ENCODE peak calls at places on chromosomes 1 and 21, in ten cellular contexts. One of them, this sample, is unnamed.

GRCh38 chr1:53122194-53122846 is 20.1 kb downstream of the SLC1A7 start:
- DNase-seq in amniotic epithelial cell: peak
- DNase-seq in tibial artery: no peak
- DNase-seq in renal cortical epithelial cell: peak
- DNase-seq in AG08395: peak
- DNase-seq in foreskin fibroblast: peak
- DNase-seq in activated CD8-positive, alpha-beta memory T cell treated with anti-CD3 and anti-CD28 coated beads for 24 hours: no peak
- DNase-seq in activated CD4-positive, alpha-beta T cell treated with anti-CD3 and anti-CD28 coated beads for 48 hours: no peak
- DNase-seq in NCI-H1694 treated with DMSO at 0.1 percent for 48 hours: peak
- DNase-seq in activated naive CD4-positive, alpha-beta T cell: no peak
- DNase-seq in this sample: no peak

GRCh38 chr1:152924191-152924590 is 15.8 kb downstream of the IVL start:
- DNase-seq in amniotic epithelial cell: no peak
- DNase-seq in tibial artery: no peak
- DNase-seq in renal cortical epithelial cell: no peak
- DNase-seq in AG08395: no peak
- DNase-seq in foreskin fibroblast: no peak
- DNase-seq in activated CD8-positive, alpha-beta memory T cell treated with anti-CD3 and anti-CD28 coated beads for 24 hours: no peak
- DNase-seq in activated CD4-positive, alpha-beta T cell treated with anti-CD3 and anti-CD28 coated beads for 48 hours: no peak
- DNase-seq in NCI-H1694 treated with DMSO at 0.1 percent for 48 hours: no peak
- DNase-seq in activated naive CD4-positive, alpha-beta T cell: no peak
- DNase-seq in this sample: no peak

GRCh38 chr1:117698398-117699160 is 92.7 kb downstream of the TENT5C start:
- DNase-seq in amniotic epithelial cell: peak
- DNase-seq in tibial artery: no peak
- DNase-seq in renal cortical epithelial cell: no peak
- DNase-seq in AG08395: no peak
- DNase-seq in foreskin fibroblast: no peak
- DNase-seq in activated CD8-positive, alpha-beta memory T cell treated with anti-CD3 and anti-CD28 coated beads for 24 hours: no peak
- DNase-seq in activated CD4-positive, alpha-beta T cell treated with anti-CD3 and anti-CD28 coated beads for 48 hours: no peak
- DNase-seq in NCI-H1694 treated with DMSO at 0.1 percent for 48 hours: no peak
- DNase-seq in activated naive CD4-positive, alpha-beta T cell: no peak
- DNase-seq in this sample: no peak

GRCh38 chr1:228837817-228838716 is 102.8 kb downstream of the RHOU start:
- DNase-seq in amniotic epithelial cell: peak
- DNase-seq in tibial artery: peak
- DNase-seq in renal cortical epithelial cell: peak
- DNase-seq in AG08395: peak
- DNase-seq in foreskin fibroblast: peak
- DNase-seq in activated CD8-positive, alpha-beta memory T cell treated with anti-CD3 and anti-CD28 coated beads for 24 hours: no peak
- DNase-seq in activated CD4-positive, alpha-beta T cell treated with anti-CD3 and anti-CD28 coated beads for 48 hours: no peak
- DNase-seq in NCI-H1694 treated with DMSO at 0.1 percent for 48 hours: no peak
- DNase-seq in activated naive CD4-positive, alpha-beta T cell: no peak
- DNase-seq in this sample: peak

GRCh38 chr1:113146242-113147072 is 73.5 kb downstream of the LRIG2 start:
- DNase-seq in amniotic epithelial cell: peak
- DNase-seq in tibial artery: no peak
- DNase-seq in renal cortical epithelial cell: no peak
- DNase-seq in AG08395: no peak
- DNase-seq in foreskin fibroblast: no peak
- DNase-seq in activated CD8-positive, alpha-beta memory T cell treated with anti-CD3 and anti-CD28 coated beads for 24 hours: no peak
- DNase-seq in activated CD4-positive, alpha-beta T cell treated with anti-CD3 and anti-CD28 coated beads for 48 hours: peak
- DNase-seq in NCI-H1694 treated with DMSO at 0.1 percent for 48 hours: no peak
- DNase-seq in activated naive CD4-positive, alpha-beta T cell: no peak
- DNase-seq in this sample: no peak

GRCh38 chr1:158067651-158068050 is 74.2 kb downstream of the KIRREL1 start:
- DNase-seq in amniotic epithelial cell: peak
- DNase-seq in tibial artery: no peak
- DNase-seq in renal cortical epithelial cell: peak
- DNase-seq in AG08395: peak
- DNase-seq in foreskin fibroblast: peak
- DNase-seq in activated CD8-positive, alpha-beta memory T cell treated with anti-CD3 and anti-CD28 coated beads for 24 hours: no peak
- DNase-seq in activated CD4-positive, alpha-beta T cell treated with anti-CD3 and anti-CD28 coated beads for 48 hours: no peak
- DNase-seq in NCI-H1694 treated with DMSO at 0.1 percent for 48 hours: no peak
- DNase-seq in activated naive CD4-positive, alpha-beta T cell: no peak
- DNase-seq in this sample: no peak

GRCh38 chr1:110035236-110035752 is 870 bp downstream of the STRIP1 start:
- DNase-seq in amniotic epithelial cell: no peak
- DNase-seq in tibial artery: no peak
- DNase-seq in renal cortical epithelial cell: peak
- DNase-seq in AG08395: peak
- DNase-seq in foreskin fibroblast: no peak
- DNase-seq in activated CD8-positive, alpha-beta memory T cell treated with anti-CD3 and anti-CD28 coated beads for 24 hours: no peak
- DNase-seq in activated CD4-positive, alpha-beta T cell treated with anti-CD3 and anti-CD28 coated beads for 48 hours: no peak
- DNase-seq in NCI-H1694 treated with DMSO at 0.1 percent for 48 hours: no peak
- DNase-seq in activated naive CD4-positive, alpha-beta T cell: no peak
- DNase-seq in this sample: no peak

GRCh38 chr1:176691251-176692228 is 228.6 kb downstream of the PAPPA2 start:
- DNase-seq in amniotic epithelial cell: peak
- DNase-seq in tibial artery: no peak
- DNase-seq in renal cortical epithelial cell: peak
- DNase-seq in AG08395: peak
- DNase-seq in foreskin fibroblast: peak
- DNase-seq in activated CD8-positive, alpha-beta memory T cell treated with anti-CD3 and anti-CD28 coated beads for 24 hours: no peak
- DNase-seq in activated CD4-positive, alpha-beta T cell treated with anti-CD3 and anti-CD28 coated beads for 48 hours: peak
- DNase-seq in NCI-H1694 treated with DMSO at 0.1 percent for 48 hours: peak
- DNase-seq in activated naive CD4-positive, alpha-beta T cell: no peak
- DNase-seq in this sample: peak

GRCh38 chr1:67752306-67752705 is 67.3 kb downstream of the GADD45A start:
- DNase-seq in amniotic epithelial cell: peak
- DNase-seq in tibial artery: no peak
- DNase-seq in renal cortical epithelial cell: peak
- DNase-seq in AG08395: no peak
- DNase-seq in foreskin fibroblast: no peak
- DNase-seq in activated CD8-positive, alpha-beta memory T cell treated with anti-CD3 and anti-CD28 coated beads for 24 hours: no peak
- DNase-seq in activated CD4-positive, alpha-beta T cell treated with anti-CD3 and anti-CD28 coated beads for 48 hours: no peak
- DNase-seq in NCI-H1694 treated with DMSO at 0.1 percent for 48 hours: no peak
- DNase-seq in activated naive CD4-positive, alpha-beta T cell: no peak
- DNase-seq in this sample: no peak

GRCh38 chr1:15786581-15786980 is 20.9 kb downstream of the UQCRHL start:
- DNase-seq in amniotic epithelial cell: no peak
- DNase-seq in tibial artery: peak
- DNase-seq in renal cortical epithelial cell: no peak
- DNase-seq in AG08395: peak
- DNase-seq in foreskin fibroblast: no peak
- DNase-seq in activated CD8-positive, alpha-beta memory T cell treated with anti-CD3 and anti-CD28 coated beads for 24 hours: no peak
- DNase-seq in activated CD4-positive, alpha-beta T cell treated with anti-CD3 and anti-CD28 coated beads for 48 hours: no peak
- DNase-seq in NCI-H1694 treated with DMSO at 0.1 percent for 48 hours: no peak
- DNase-seq in activated naive CD4-positive, alpha-beta T cell: no peak
- DNase-seq in this sample: no peak

GRCh38 chr1:213905315-213905714 is 82.5 kb upstream of the PROX1 start:
- DNase-seq in amniotic epithelial cell: no peak
- DNase-seq in tibial artery: no peak
- DNase-seq in renal cortical epithelial cell: no peak
- DNase-seq in AG08395: no peak
- DNase-seq in foreskin fibroblast: no peak
- DNase-seq in activated CD8-positive, alpha-beta memory T cell treated with anti-CD3 and anti-CD28 coated beads for 24 hours: no peak
- DNase-seq in activated CD4-positive, alpha-beta T cell treated with anti-CD3 and anti-CD28 coated beads for 48 hours: no peak
- DNase-seq in NCI-H1694 treated with DMSO at 0.1 percent for 48 hours: peak
- DNase-seq in activated naive CD4-positive, alpha-beta T cell: no peak
- DNase-seq in this sample: no peak

GRCh38 chr21:39597595-39598185 is 15.1 kb upstream of the B3GALT5 start:
- DNase-seq in amniotic epithelial cell: no peak
- DNase-seq in tibial artery: no peak
- DNase-seq in renal cortical epithelial cell: no peak
- DNase-seq in AG08395: no peak
- DNase-seq in foreskin fibroblast: no peak
- DNase-seq in activated CD8-positive, alpha-beta memory T cell treated with anti-CD3 and anti-CD28 coated beads for 24 hours: no peak
- DNase-seq in activated CD4-positive, alpha-beta T cell treated with anti-CD3 and anti-CD28 coated beads for 48 hours: no peak
- DNase-seq in NCI-H1694 treated with DMSO at 0.1 percent for 48 hours: no peak
- DNase-seq in activated naive CD4-positive, alpha-beta T cell: no peak
- DNase-seq in this sample: no peak

GRCh38 chr21:44392916-44393315 is 39.5 kb downstream of the TRPM2 start:
- DNase-seq in amniotic epithelial cell: no peak
- DNase-seq in tibial artery: no peak
- DNase-seq in renal cortical epithelial cell: no peak
- DNase-seq in AG08395: no peak
- DNase-seq in foreskin fibroblast: no peak
- DNase-seq in activated CD8-positive, alpha-beta memory T cell treated with anti-CD3 and anti-CD28 coated beads for 24 hours: no peak
- DNase-seq in activated CD4-positive, alpha-beta T cell treated with anti-CD3 and anti-CD28 coated beads for 48 hours: no peak
- DNase-seq in NCI-H1694 treated with DMSO at 0.1 percent for 48 hours: no peak
- DNase-seq in activated naive CD4-positive, alpha-beta T cell: no peak
- DNase-seq in this sample: no peak

GRCh38 chr21:37045139-37045538 is 27.7 kb downstream of the PIGP start:
- DNase-seq in amniotic epithelial cell: no peak
- DNase-seq in tibial artery: no peak
- DNase-seq in renal cortical epithelial cell: no peak
- DNase-seq in AG08395: no peak
- DNase-seq in foreskin fibroblast: no peak
- DNase-seq in activated CD8-positive, alpha-beta memory T cell treated with anti-CD3 and anti-CD28 coated beads for 24 hours: no peak
- DNase-seq in activated CD4-positive, alpha-beta T cell treated with anti-CD3 and anti-CD28 coated beads for 48 hours: no peak
- DNase-seq in NCI-H1694 treated with DMSO at 0.1 percent for 48 hours: no peak
- DNase-seq in activated naive CD4-positive, alpha-beta T cell: no peak
- DNase-seq in this sample: no peak

GRCh38 chr1:236523704-236524141 is at the start of gene LGALS8:
- DNase-seq in amniotic epithelial cell: peak
- DNase-seq in tibial artery: peak
- DNase-seq in renal cortical epithelial cell: peak
- DNase-seq in AG08395: peak
- DNase-seq in foreskin fibroblast: peak
- DNase-seq in activated CD8-positive, alpha-beta memory T cell treated with anti-CD3 and anti-CD28 coated beads for 24 hours: peak
- DNase-seq in activated CD4-positive, alpha-beta T cell treated with anti-CD3 and anti-CD28 coated beads for 48 hours: peak
- DNase-seq in NCI-H1694 treated with DMSO at 0.1 percent for 48 hours: no peak
- DNase-seq in activated naive CD4-positive, alpha-beta T cell: peak
- DNase-seq in this sample: peak

GRCh38 chr1:61434276-61434675 is 290.7 kb downstream of the TM2D1 start:
- DNase-seq in amniotic epithelial cell: peak
- DNase-seq in tibial artery: no peak
- DNase-seq in renal cortical epithelial cell: peak
- DNase-seq in AG08395: no peak
- DNase-seq in foreskin fibroblast: no peak
- DNase-seq in activated CD8-positive, alpha-beta memory T cell treated with anti-CD3 and anti-CD28 coated beads for 24 hours: no peak
- DNase-seq in activated CD4-positive, alpha-beta T cell treated with anti-CD3 and anti-CD28 coated beads for 48 hours: peak
- DNase-seq in NCI-H1694 treated with DMSO at 0.1 percent for 48 hours: no peak
- DNase-seq in activated naive CD4-positive, alpha-beta T cell: no peak
- DNase-seq in this sample: no peak

GRCh38 chr1:198672124-198672523 is 33.3 kb downstream of the PTPRC start:
- DNase-seq in amniotic epithelial cell: peak
- DNase-seq in tibial artery: no peak
- DNase-seq in renal cortical epithelial cell: peak
- DNase-seq in AG08395: peak
- DNase-seq in foreskin fibroblast: peak
- DNase-seq in activated CD8-positive, alpha-beta memory T cell treated with anti-CD3 and anti-CD28 coated beads for 24 hours: no peak
- DNase-seq in activated CD4-positive, alpha-beta T cell treated with anti-CD3 and anti-CD28 coated beads for 48 hours: no peak
- DNase-seq in NCI-H1694 treated with DMSO at 0.1 percent for 48 hours: no peak
- DNase-seq in activated naive CD4-positive, alpha-beta T cell: no peak
- DNase-seq in this sample: no peak

GRCh38 chr1:61588736-61589381 is 136.1 kb downstream of the TM2D1 start:
- DNase-seq in amniotic epithelial cell: peak
- DNase-seq in tibial artery: no peak
- DNase-seq in renal cortical epithelial cell: peak
- DNase-seq in AG08395: peak
- DNase-seq in foreskin fibroblast: peak
- DNase-seq in activated CD8-positive, alpha-beta memory T cell treated with anti-CD3 and anti-CD28 coated beads for 24 hours: peak
- DNase-seq in activated CD4-positive, alpha-beta T cell treated with anti-CD3 and anti-CD28 coated beads for 48 hours: peak
- DNase-seq in NCI-H1694 treated with DMSO at 0.1 percent for 48 hours: peak
- DNase-seq in activated naive CD4-positive, alpha-beta T cell: peak
- DNase-seq in this sample: peak

GRCh38 chr1:115643219-115643618 is 1.4 kb downstream of the VANGL1 start:
- DNase-seq in amniotic epithelial cell: no peak
- DNase-seq in tibial artery: no peak
- DNase-seq in renal cortical epithelial cell: no peak
- DNase-seq in AG08395: no peak
- DNase-seq in foreskin fibroblast: no peak
- DNase-seq in activated CD8-positive, alpha-beta memory T cell treated with anti-CD3 and anti-CD28 coated beads for 24 hours: no peak
- DNase-seq in activated CD4-positive, alpha-beta T cell treated with anti-CD3 and anti-CD28 coated beads for 48 hours: no peak
- DNase-seq in NCI-H1694 treated with DMSO at 0.1 percent for 48 hours: no peak
- DNase-seq in activated naive CD4-positive, alpha-beta T cell: no peak
- DNase-seq in this sample: no peak

GRCh38 chr1:173341307-173341706 is 134.2 kb upstream of the TNFSF4 start:
- DNase-seq in amniotic epithelial cell: no peak
- DNase-seq in tibial artery: no peak
- DNase-seq in renal cortical epithelial cell: no peak
- DNase-seq in AG08395: peak
- DNase-seq in foreskin fibroblast: peak
- DNase-seq in activated CD8-positive, alpha-beta memory T cell treated with anti-CD3 and anti-CD28 coated beads for 24 hours: no peak
- DNase-seq in activated CD4-positive, alpha-beta T cell treated with anti-CD3 and anti-CD28 coated beads for 48 hours: no peak
- DNase-seq in NCI-H1694 treated with DMSO at 0.1 percent for 48 hours: no peak
- DNase-seq in activated naive CD4-positive, alpha-beta T cell: no peak
- DNase-seq in this sample: no peak

GRCh38 chr1:34266127-34266951 is 89.6 kb downstream of the C1orf94 start:
- DNase-seq in amniotic epithelial cell: no peak
- DNase-seq in tibial artery: no peak
- DNase-seq in renal cortical epithelial cell: peak
- DNase-seq in AG08395: no peak
- DNase-seq in foreskin fibroblast: no peak
- DNase-seq in activated CD8-positive, alpha-beta memory T cell treated with anti-CD3 and anti-CD28 coated beads for 24 hours: no peak
- DNase-seq in activated CD4-positive, alpha-beta T cell treated with anti-CD3 and anti-CD28 coated beads for 48 hours: no peak
- DNase-seq in NCI-H1694 treated with DMSO at 0.1 percent for 48 hours: no peak
- DNase-seq in activated naive CD4-positive, alpha-beta T cell: no peak
- DNase-seq in this sample: no peak

GRCh38 chr1:52007228-52008073 is 17.0 kb upstream of the RAB3B start:
- DNase-seq in amniotic epithelial cell: no peak
- DNase-seq in tibial artery: no peak
- DNase-seq in renal cortical epithelial cell: peak
- DNase-seq in AG08395: no peak
- DNase-seq in foreskin fibroblast: no peak
- DNase-seq in activated CD8-positive, alpha-beta memory T cell treated with anti-CD3 and anti-CD28 coated beads for 24 hours: no peak
- DNase-seq in activated CD4-positive, alpha-beta T cell treated with anti-CD3 and anti-CD28 coated beads for 48 hours: no peak
- DNase-seq in NCI-H1694 treated with DMSO at 0.1 percent for 48 hours: no peak
- DNase-seq in activated naive CD4-positive, alpha-beta T cell: no peak
- DNase-seq in this sample: no peak

GRCh38 chr1:53587252-53587992 is 128.2 kb downstream of the DMRTB1 start:
- DNase-seq in amniotic epithelial cell: no peak
- DNase-seq in tibial artery: no peak
- DNase-seq in renal cortical epithelial cell: no peak
- DNase-seq in AG08395: no peak
- DNase-seq in foreskin fibroblast: no peak
- DNase-seq in activated CD8-positive, alpha-beta memory T cell treated with anti-CD3 and anti-CD28 coated beads for 24 hours: peak
- DNase-seq in activated CD4-positive, alpha-beta T cell treated with anti-CD3 and anti-CD28 coated beads for 48 hours: no peak
- DNase-seq in NCI-H1694 treated with DMSO at 0.1 percent for 48 hours: no peak
- DNase-seq in activated naive CD4-positive, alpha-beta T cell: no peak
- DNase-seq in this sample: no peak

GRCh38 chr1:26697978-26698849 is 2.4 kb downstream of the ARID1A start:
- DNase-seq in amniotic epithelial cell: peak
- DNase-seq in tibial artery: no peak
- DNase-seq in renal cortical epithelial cell: peak
- DNase-seq in AG08395: peak
- DNase-seq in foreskin fibroblast: peak
- DNase-seq in activated CD8-positive, alpha-beta memory T cell treated with anti-CD3 and anti-CD28 coated beads for 24 hours: peak
- DNase-seq in activated CD4-positive, alpha-beta T cell treated with anti-CD3 and anti-CD28 coated beads for 48 hours: peak
- DNase-seq in NCI-H1694 treated with DMSO at 0.1 percent for 48 hours: peak
- DNase-seq in activated naive CD4-positive, alpha-beta T cell: no peak
- DNase-seq in this sample: peak

GRCh38 chr1:110370827-110371226 is 20.0 kb downstream of the SLC16A4 start:
- DNase-seq in amniotic epithelial cell: peak
- DNase-seq in tibial artery: no peak
- DNase-seq in renal cortical epithelial cell: peak
- DNase-seq in AG08395: peak
- DNase-seq in foreskin fibroblast: peak
- DNase-seq in activated CD8-positive, alpha-beta memory T cell treated with anti-CD3 and anti-CD28 coated beads for 24 hours: no peak
- DNase-seq in activated CD4-positive, alpha-beta T cell treated with anti-CD3 and anti-CD28 coated beads for 48 hours: peak
- DNase-seq in NCI-H1694 treated with DMSO at 0.1 percent for 48 hours: no peak
- DNase-seq in activated naive CD4-positive, alpha-beta T cell: no peak
- DNase-seq in this sample: no peak

GRCh38 chr1:231232870-231233734 is 7.9 kb upstream of the GNPAT start:
- DNase-seq in amniotic epithelial cell: no peak
- DNase-seq in tibial artery: no peak
- DNase-seq in renal cortical epithelial cell: peak
- DNase-seq in AG08395: no peak
- DNase-seq in foreskin fibroblast: no peak
- DNase-seq in activated CD8-positive, alpha-beta memory T cell treated with anti-CD3 and anti-CD28 coated beads for 24 hours: no peak
- DNase-seq in activated CD4-positive, alpha-beta T cell treated with anti-CD3 and anti-CD28 coated beads for 48 hours: no peak
- DNase-seq in NCI-H1694 treated with DMSO at 0.1 percent for 48 hours: no peak
- DNase-seq in activated naive CD4-positive, alpha-beta T cell: no peak
- DNase-seq in this sample: no peak

GRCh38 chr1:99645199-99645598 is 714 bp upstream of the PALMD start:
- DNase-seq in amniotic epithelial cell: peak
- DNase-seq in tibial artery: no peak
- DNase-seq in renal cortical epithelial cell: peak
- DNase-seq in AG08395: peak
- DNase-seq in foreskin fibroblast: peak
- DNase-seq in activated CD8-positive, alpha-beta memory T cell treated with anti-CD3 and anti-CD28 coated beads for 24 hours: no peak
- DNase-seq in activated CD4-positive, alpha-beta T cell treated with anti-CD3 and anti-CD28 coated beads for 48 hours: no peak
- DNase-seq in NCI-H1694 treated with DMSO at 0.1 percent for 48 hours: no peak
- DNase-seq in activated naive CD4-positive, alpha-beta T cell: no peak
- DNase-seq in this sample: peak

GRCh38 chr1:44141531-44141930 is at the start of gene KLF18:
- DNase-seq in amniotic epithelial cell: no peak
- DNase-seq in tibial artery: no peak
- DNase-seq in renal cortical epithelial cell: no peak
- DNase-seq in AG08395: no peak
- DNase-seq in foreskin fibroblast: no peak
- DNase-seq in activated CD8-positive, alpha-beta memory T cell treated with anti-CD3 and anti-CD28 coated beads for 24 hours: no peak
- DNase-seq in activated CD4-positive, alpha-beta T cell treated with anti-CD3 and anti-CD28 coated beads for 48 hours: no peak
- DNase-seq in NCI-H1694 treated with DMSO at 0.1 percent for 48 hours: no peak
- DNase-seq in activated naive CD4-positive, alpha-beta T cell: no peak
- DNase-seq in this sample: no peak

This sample was measured in mucosa of gallbladder.